ENCODE peak calls at places on chromosomes 3 and 15, in nine cellular contexts. Y, D, O, Z, Q, J, C, F and T are unnamed samples.

GRCh38 chr15:74587924-74588323 is 27.7 kb upstream of the CLK3 start:
- DNase-seq in Z (no peak), Y (no peak), O (no peak), J (no peak), Q (no peak), F (no peak), C (no peak), D (no peak), T (no peak)

GRCh38 chr15:88982304-88982945 is 69.2 kb upstream of the MFGE8 start:
- DNase-seq in D (no peak), Z (peak), Y (peak), J (no peak), O (peak), C (peak), Q (no peak), F (peak), T (no peak)

GRCh38 chr3:122774564-122774963 is 19.1 kb downstream of the HSPBAP1 start:
- DNase-seq in C (no peak), D (no peak), Q (no peak), F (peak), O (no peak), Y (peak), J (no peak), Z (peak), T (no peak)

GRCh38 chr15:62482715-62483429 is 317.8 kb upstream of the C2CD4B start:
- DNase-seq in D (peak), Z (no peak), Y (peak), C (no peak), F (peak), J (no peak), O (no peak), Q (no peak), T (no peak)

GRCh38 chr15:24878153-24878552 is 76.6 kb upstream of the SNRPN start:
- DNase-seq in C (peak), Z (peak), Q (no peak), O (peak), F (peak), D (no peak), Y (no peak), J (peak), T (no peak)

GRCh38 chr3:100954990-100955389 is 38.2 kb downstream of the ABI3BP start:
- DNase-seq in F (peak), D (no peak), Q (peak), Z (peak), J (no peak), C (peak), O (no peak), Y (no peak), T (no peak)

GRCh38 chr15:59532770-59533379 is 78.7 kb upstream of the GCNT3 start:
- DNase-seq in Z (peak), Y (peak), Q (peak), C (peak), F (peak), D (peak), J (no peak), O (no peak), T (no peak)

GRCh38 chr15:29813009-29813408 is 9.3 kb downstream of the TJP1 start:
- DNase-seq in Q (no peak), O (no peak), J (no peak), C (no peak), F (no peak), D (no peak), Y (no peak), Z (no peak), T (no peak)

GRCh38 chr3:69392850-69393249 is 7.0 kb upstream of the FRMD4B start:
- DNase-seq in C (no peak), Y (no peak), Z (no peak), Q (no peak), J (no peak), F (no peak), D (no peak), O (no peak), T (no peak)

GRCh38 chr15:91100561-91101355 is 701 bp downstream of the SV2B start:
- DNase-seq in J (no peak), O (no peak), Y (no peak), F (peak), D (peak), Q (no peak), C (no peak), Z (peak), T (no peak)

GRCh38 chr15:94064676-94065313 is 166.6 kb upstream of the MCTP2 start:
- DNase-seq in Z (no peak), F (no peak), D (no peak), J (no peak), Q (no peak), Y (no peak), O (no peak), C (no peak), T (no peak)

GRCh38 chr3:152149832-152150231 is 118.9 kb upstream of the MBNL1 start:
- DNase-seq in Z (no peak), C (no peak), J (no peak), Q (no peak), F (peak), Y (no peak), O (no peak), D (no peak), T (no peak)

GRCh38 chr3:150083653-150084037 is 113.0 kb upstream of the PFN2 start:
- DNase-seq in Y (no peak), Z (no peak), O (no peak), Q (no peak), F (peak), J (no peak), C (no peak), D (no peak), T (no peak)

GRCh38 chr15:42891569-42891968 is 29.0 kb downstream of the TTBK2 start:
- DNase-seq in Y (no peak), C (no peak), Q (no peak), J (no peak), D (no peak), F (peak), Z (peak), O (no peak), T (no peak)

GRCh38 chr3:141392416-141392815 is 24.1 kb downstream of the ZBTB38 start:
- DNase-seq in C (no peak), Q (no peak), Z (no peak), F (no peak), J (no peak), Y (no peak), O (no peak), D (no peak), T (no peak)

GRCh38 chr3:98784666-98785600 is 21.8 kb downstream of the ST3GAL6 start:
- DNase-seq in C (no peak), F (peak), D (peak), Z (peak), Q (peak), O (no peak), Y (no peak), J (no peak), T (no peak)

GRCh38 chr15:76073554-76073953 is 13.8 kb downstream of the TMEM266 start:
- DNase-seq in C (no peak), J (no peak), D (no peak), Z (no peak), O (no peak), Y (no peak), F (no peak), Q (no peak), T (no peak)

GRCh38 chr3:15527031-15527459 is 5.5 kb upstream of the COLQ start:
- DNase-seq in C (peak), Q (no peak), Y (no peak), F (no peak), O (no peak), J (no peak), Z (no peak), D (no peak), T (no peak)
- TF ChIP-seq CTCF in C (no peak), Q (peak), Y (peak), F (no peak), O (no peak), J (no peak), Z (no peak), D (no peak), T (peak)

DNA sequence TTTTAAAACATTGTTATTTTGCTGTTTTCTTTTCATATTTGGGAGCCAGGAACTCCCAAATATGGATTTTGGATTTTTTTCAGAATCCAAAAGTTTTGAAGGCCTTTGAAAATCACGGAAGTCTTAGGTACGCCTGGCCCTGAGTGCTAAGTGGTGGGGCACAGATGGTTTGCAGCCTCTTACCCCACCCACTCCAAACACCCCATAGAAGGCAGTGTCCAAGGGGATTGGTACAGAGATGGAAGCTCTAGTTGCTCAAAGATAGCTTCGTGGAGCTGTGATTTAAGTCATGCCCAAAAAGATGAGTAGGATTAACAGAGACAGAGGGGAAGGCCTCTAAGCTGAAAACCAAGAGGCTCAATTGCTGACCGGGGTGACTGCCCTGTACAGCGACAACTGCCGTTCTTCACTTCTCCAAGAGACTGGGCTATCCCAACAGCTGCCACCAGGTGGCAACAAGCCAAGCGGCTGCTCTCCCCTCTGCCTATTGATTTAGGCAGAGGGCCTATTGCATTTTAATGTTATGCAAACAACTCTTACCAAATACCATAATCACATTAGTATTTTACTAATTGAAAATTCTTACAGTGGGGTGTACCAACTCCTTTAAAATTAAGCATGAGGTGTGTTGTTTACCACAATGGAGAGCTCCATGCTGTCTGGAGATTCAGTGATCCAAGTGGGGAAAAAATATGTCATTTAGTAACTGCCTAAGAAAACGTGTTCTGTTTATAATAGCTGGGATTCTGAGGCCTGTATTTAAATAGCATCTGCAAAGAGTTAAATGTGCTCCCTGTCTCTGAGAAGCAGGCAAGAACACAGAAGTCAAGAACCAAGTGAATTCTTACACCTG is 64.0 kb upstream of the C15orf61 start:
- DNase-seq in Q (peak), O (peak), F (peak), J (no peak), Y (peak), C (peak), D (peak), Z (peak), T (no peak)
- TF ChIP-seq CTCF in Q (peak), O (peak), F (peak), J (peak), Y (peak), C (peak), D (peak), Z (peak), T (peak)

DNA sequence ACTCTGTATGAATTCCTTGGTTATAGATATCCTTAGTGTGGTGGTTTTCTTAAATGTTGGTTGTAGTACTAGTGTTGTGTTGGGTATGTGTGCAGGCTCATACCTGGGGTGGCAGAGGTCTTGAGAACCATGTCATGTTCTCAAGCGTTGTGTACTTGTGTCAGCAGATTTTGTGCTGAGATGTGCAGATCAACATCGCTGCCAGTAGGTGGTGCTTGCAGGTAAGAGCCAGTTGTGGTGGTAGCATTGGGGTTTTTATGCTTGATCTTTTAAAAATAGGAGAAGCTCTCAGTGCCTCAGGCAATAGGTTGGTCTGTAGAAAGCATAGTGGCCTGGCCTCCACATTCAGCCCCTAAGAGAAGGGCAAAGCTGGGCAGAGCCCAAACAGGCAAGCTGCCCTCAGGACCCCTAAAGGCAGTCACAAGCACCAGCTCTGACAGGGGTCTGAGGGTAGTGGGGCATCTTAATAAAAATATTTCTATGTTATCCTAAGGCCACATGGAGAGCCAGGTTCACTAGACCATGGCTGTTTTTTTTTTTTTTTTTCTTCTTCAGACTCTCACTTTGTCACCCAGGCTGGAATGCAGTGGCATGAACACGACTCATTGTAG is 164.0 kb downstream of the IL20RB start:
- DNase-seq in C (peak), J (no peak), O (no peak), Q (peak), Y (peak), D (peak), F (peak), Z (peak), T (no peak)
- TF ChIP-seq CTCF in C (peak), J (peak), O (no peak), Q (peak), Y (peak), D (peak), F (peak), Z (peak), T (peak)

DNA sequence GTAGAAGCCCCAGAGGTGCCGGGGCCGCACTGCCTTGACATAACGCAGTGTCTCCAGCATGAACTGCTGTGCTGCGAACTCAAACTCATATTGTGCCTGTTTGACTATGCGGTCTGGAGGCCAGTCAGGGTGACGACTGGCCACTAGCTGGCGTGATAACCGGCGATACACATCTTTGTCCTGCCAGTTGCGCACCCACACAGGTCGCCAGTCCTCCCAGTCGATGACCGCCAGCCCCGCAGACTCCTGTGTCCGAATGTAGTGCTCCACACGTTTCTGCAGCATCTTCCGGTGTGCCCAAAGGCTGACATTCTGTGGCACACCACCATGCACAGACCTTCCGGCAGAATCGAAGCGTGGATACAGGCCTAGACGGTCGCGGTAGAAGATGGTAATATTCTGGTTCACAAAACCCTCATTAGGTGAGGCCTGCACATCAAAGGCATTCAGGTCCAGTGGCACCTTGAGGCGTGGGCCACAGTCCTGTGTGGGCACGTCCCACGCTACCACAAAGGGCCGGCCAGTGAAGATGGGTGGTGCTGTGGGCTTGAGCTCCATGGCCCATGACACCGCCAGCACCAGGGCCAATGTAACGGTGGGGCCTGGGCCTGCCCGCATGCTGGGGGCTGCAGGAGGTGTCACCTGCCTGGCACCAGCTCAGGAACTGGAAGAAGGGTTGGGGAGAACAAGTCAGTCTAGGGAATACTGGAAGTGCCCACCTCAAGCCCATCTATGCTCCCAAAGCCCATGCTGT is 2.5 kb downstream of the HYAL2 start:
- DNase-seq in O (peak), Z (no peak), Y (no peak), F (no peak), C (no peak), D (no peak), Q (no peak), J (peak), T (no peak)
- TF ChIP-seq CTCF in O (no peak), Z (no peak), Y (no peak), F (no peak), C (no peak), D (no peak), Q (no peak), J (peak), T (no peak)

DNA sequence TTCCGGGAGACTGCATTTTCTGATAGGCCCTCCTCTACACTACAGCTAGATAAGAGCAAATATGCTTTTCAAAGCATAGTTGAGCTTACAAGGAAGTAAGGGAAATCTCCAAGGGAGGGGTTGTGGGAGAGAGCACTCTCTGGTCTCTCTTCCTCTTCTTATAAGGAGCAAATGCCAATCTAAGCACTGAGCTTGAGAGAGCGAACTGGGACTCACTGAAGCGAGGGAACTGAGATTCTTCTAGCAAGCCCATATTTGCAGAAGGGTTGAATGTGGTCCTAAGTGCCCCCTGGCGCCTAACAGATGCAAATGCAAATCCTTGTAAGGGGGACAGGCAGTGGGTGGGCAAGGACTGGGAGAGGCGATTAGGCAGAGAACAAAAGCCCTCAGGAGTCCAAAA is 164.8 kb downstream of the ERC2 start:
- DNase-seq in C (peak), Z (peak), Q (peak), J (no peak), D (peak), F (peak), O (no peak), Y (peak), T (no peak)
- TF ChIP-seq CTCF in C (peak), Z (peak), Q (peak), J (peak), D (peak), F (peak), O (peak), Y (peak), T (peak)

GRCh38 chr3:27145719-27146118 is 223.5 kb downstream of the NEK10 start:
- DNase-seq in D (no peak), Q (no peak), C (no peak), O (no peak), J (no peak), Z (no peak), Y (no peak), F (no peak), T (no peak)

GRCh38 chr3:27146786-27147185 is 222.4 kb downstream of the NEK10 start:
- DNase-seq in C (no peak), F (no peak), Q (no peak), D (no peak), O (no peak), Y (no peak), Z (no peak), J (no peak), T (no peak)

GRCh38 chr3:27138005-27138404 is 231.2 kb downstream of the NEK10 start:
- DNase-seq in D (no peak), Y (no peak), Z (no peak), Q (no peak), J (no peak), O (no peak), C (no peak), F (no peak), T (no peak)

GRCh38 chr3:27138562-27138961 is 230.6 kb downstream of the NEK10 start:
- DNase-seq in Q (no peak), J (no peak), F (peak), O (no peak), D (no peak), Z (no peak), C (no peak), Y (no peak), T (no peak)

GRCh38 chr3:27141668-27142067 is 227.5 kb downstream of the NEK10 start:
- DNase-seq in J (no peak), Z (no peak), D (peak), Q (no peak), C (no peak), Y (no peak), F (no peak), O (no peak), T (no peak)
- TF ChIP-seq CTCF in J (no peak), Z (no peak), D (peak), Q (no peak), C (no peak), Y (no peak), F (peak), O (no peak), T (peak)